ENCODE peak calls at places on chromosomes 4 and X, in seven cellular contexts. I is fibroblast of the aortic adventitia; B is CD4-positive, CD25-positive, alpha-beta regulatory T cell; N is GM23248; Y is choroid plexus epithelial cell; E is aorta; A is lung. P is an unnamed sample.

GRCh38 chr4:138611017-138611416 is 368.9 kb upstream of the SLC7A11 start:
- DNase-seq in N (no peak), B (no peak), A (no peak), Y (no peak), E (no peak), I (no peak), P (no peak)

GRCh38 chr4:20249333-20249732 is 2.4 kb upstream of the SLIT2 start:
- DNase-seq in E (no peak), B (no peak), A (no peak), Y (peak; percentile 82), I (peak; percentile 83), N (peak; percentile 76), P (no peak)

GRCh38 chrX:12567857-12568256 is 223.4 kb upstream of the PRPS2 start:
- DNase-seq in A (no peak), B (no peak), Y (peak; percentile 17), I (peak; percentile 31), N (peak; percentile 13), E (no peak), P (peak; percentile 15)

GRCh38 chr4:28267166-28267565 is 1406.5 kb downstream of the STIM2 start:
- DNase-seq in E (no peak), A (no peak), Y (no peak), N (no peak), B (no peak), I (no peak), P (no peak)

GRCh38 chr4:163598489-163598888 is 104.0 kb downstream of the TMA16 start:
- DNase-seq in N (no peak), Y (no peak), E (no peak), B (no peak), A (no peak), I (no peak), P (no peak)

GRCh38 chrX:132876933-132877332 is 81.5 kb downstream of the HS6ST2 start:
- DNase-seq in E (no peak), B (no peak), A (no peak), I (no peak), N (no peak), Y (no peak), P (no peak)

GRCh38 chr4:42778349-42778748 is 114.2 kb upstream of the GRXCR1 start:
- DNase-seq in N (no peak), I (no peak), E (no peak), Y (no peak), B (no peak), A (no peak), P (no peak)

GRCh38 chr4:159946983-159947645 is 844.2 kb downstream of the RAPGEF2 start:
- DNase-seq in E (no peak), I (peak; percentile 46), A (no peak), B (no peak), Y (peak; percentile 86), N (peak; percentile 62), P (peak; percentile 82)

GRCh38 chrX:17020371-17020770 is 73.9 kb downstream of the REPS2 start:
- DNase-seq in I (no peak), Y (no peak), E (no peak), B (no peak), A (no peak), N (no peak), P (no peak)

GRCh38 chr4:185219551-185220344 is 10.3 kb downstream of the SNX25 start:
- DNase-seq in N (peak; percentile 79), B (no peak), I (peak; percentile 78), A (no peak), E (no peak), Y (peak; percentile 77), P (no peak)

GRCh38 chrX:133992877-133993276 is 7.5 kb upstream of the GPC3 start:
- DNase-seq in N (no peak), E (no peak), A (no peak), I (no peak), B (no peak), Y (no peak), P (no peak)

GRCh38 chr4:52646726-52647125 is 12.4 kb downstream of the USP46 start:
- DNase-seq in I (no peak), A (no peak), B (no peak), Y (no peak), N (no peak), E (no peak), P (no peak)

GRCh38 chr4:52646096-52646495 is 13.0 kb downstream of the USP46 start:
- DNase-seq in I (no peak), B (no peak), N (no peak), E (no peak), Y (no peak), A (no peak), P (no peak)

GRCh38 chr4:52651993-52652672 is 7.0 kb downstream of the USP46 start:
- DNase-seq in N (no peak), Y (no peak), E (no peak), A (no peak), B (no peak), I (no peak), P (no peak)

GRCh38 chr4:52645315-52645714 is 13.8 kb downstream of the USP46 start:
- DNase-seq in N (no peak), A (no peak), B (no peak), I (no peak), E (no peak), Y (no peak), P (no peak)

GRCh38 chr4:52648836-52649235 is 10.3 kb downstream of the USP46 start:
- DNase-seq in I (no peak), N (no peak), Y (no peak), B (no peak), A (no peak), E (no peak), P (no peak)
- H3K4me3 ChIP-seq in I (no peak overlapping the region), N (no peak overlapping the region), Y (no peak overlapping the region), B (no peak overlapping the region), A (no peak overlapping the region), E (no peak overlapping the region), P (no peak overlapping the region)

GRCh38 chrX:41105005-41105404 is 19.8 kb downstream of the USP9X start:
- DNase-seq in Y (no peak), I (no peak), B (no peak), E (no peak), N (no peak), A (no peak), P (no peak)

GRCh38 chrX:41100200-41100599 is 15.0 kb downstream of the USP9X start:
- DNase-seq in Y (no peak), I (no peak), E (no peak), N (no peak), A (no peak), B (no peak), P (no peak)

GRCh38 chrX:41097326-41097725 is 12.1 kb downstream of the USP9X start:
- DNase-seq in I (no peak), Y (no peak), N (no peak), B (no peak), E (no peak), A (no peak), P (no peak)

GRCh38 chrX:41095962-41096955 is 11.0 kb downstream of the USP9X start:
- DNase-seq in Y (no peak), B (no peak), N (peak; percentile 27), A (no peak), I (no peak), E (no peak), P (no peak)

GRCh38 chrX:41100819-41101218 is 15.6 kb downstream of the USP9X start:
- DNase-seq in Y (no peak), E (no peak), B (no peak), N (no peak), A (no peak), I (no peak), P (no peak)
- H3K4me3 ChIP-seq in Y (no peak overlapping the region), E (no peak overlapping the region), B (no peak overlapping the region), N (no peak overlapping the region), A (no peak overlapping the region), I (no peak overlapping the region), P (no peak overlapping the region)

GRCh38 chrX:39261446-39262147 is 460.3 kb downstream of the MID1IP1 start:
- DNase-seq in B (no peak), Y (peak; percentile 49), E (no peak), N (peak; percentile 85), I (peak; percentile 19), A (no peak), P (peak; percentile 60)

GRCh38 chrX:39262641-39263040 is 461.4 kb downstream of the MID1IP1 start:
- DNase-seq in Y (no peak), B (no peak), E (no peak), I (no peak), N (no peak), A (no peak), P (no peak)

GRCh38 chrX:39253551-39253950 is 452.3 kb downstream of the MID1IP1 start:
- DNase-seq in I (no peak), N (peak; percentile 52), E (no peak), Y (no peak), B (no peak), A (no peak), P (no peak)

GRCh38 chrX:39260965-39261364 is 459.7 kb downstream of the MID1IP1 start:
- DNase-seq in I (no peak), Y (peak; percentile 2), A (no peak), B (no peak), N (peak; percentile 60), E (no peak), P (no peak)

DNA sequence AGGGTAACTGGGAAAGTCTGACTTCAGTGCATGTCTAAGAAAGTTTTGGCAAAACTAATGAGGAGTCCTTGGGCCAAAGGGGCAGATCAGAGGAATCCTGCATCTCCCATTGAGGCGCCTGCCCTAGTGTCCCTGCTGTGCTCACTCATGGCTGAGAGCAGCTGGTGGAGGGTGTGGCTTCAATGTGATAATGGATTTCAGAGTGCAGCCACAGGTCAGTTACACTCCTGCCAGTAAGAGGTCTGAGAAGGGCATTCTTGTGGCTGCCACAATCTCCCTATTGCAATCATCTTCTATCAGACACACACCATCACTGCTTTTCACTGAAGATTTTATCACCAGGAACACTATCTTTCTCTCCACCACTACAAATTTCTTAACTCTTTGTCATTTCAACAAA is 457.1 kb downstream of the MID1IP1 start:
- DNase-seq in E (no peak), Y (peak; percentile 2), A (no peak), N (peak; percentile 10), I (no peak), B (no peak), P (no peak)
- H3K4me3 ChIP-seq in E (no peak overlapping the region), Y (no peak overlapping the region), A (no peak overlapping the region), N (no peak overlapping the region), I (no peak overlapping the region), B (no peak overlapping the region), P (no peak overlapping the region)

GRCh38 chrX:154547245-154548027 is at the start of gene IKBKG:
- DNase-seq in E (peak; percentile 93), N (peak; percentile 92), A (peak; percentile 87), Y (peak; percentile 92), I (peak; percentile 87), B (peak; percentile 84), P (peak; percentile 86)

GRCh38 chrX:154545673-154546274 is 872 bp downstream of the G6PD start:
- DNase-seq in I (no peak), B (no peak), Y (no peak), N (no peak), A (no peak), E (no peak), P (no peak)

GRCh38 chrX:154546354-154547244 is at the start of gene G6PD:
- DNase-seq in B (peak; percentile 76), N (peak; percentile 73), A (peak; percentile 73), Y (peak; percentile 46), E (no peak), I (peak; percentile 45), P (peak; percentile 72)

GRCh38 chrX:154542723-154543424 is 3.8 kb downstream of the G6PD start:
- DNase-seq in N (no peak), I (no peak), Y (no peak), B (no peak), A (peak; percentile 63), E (peak; percentile 55), P (no peak)

DNA sequence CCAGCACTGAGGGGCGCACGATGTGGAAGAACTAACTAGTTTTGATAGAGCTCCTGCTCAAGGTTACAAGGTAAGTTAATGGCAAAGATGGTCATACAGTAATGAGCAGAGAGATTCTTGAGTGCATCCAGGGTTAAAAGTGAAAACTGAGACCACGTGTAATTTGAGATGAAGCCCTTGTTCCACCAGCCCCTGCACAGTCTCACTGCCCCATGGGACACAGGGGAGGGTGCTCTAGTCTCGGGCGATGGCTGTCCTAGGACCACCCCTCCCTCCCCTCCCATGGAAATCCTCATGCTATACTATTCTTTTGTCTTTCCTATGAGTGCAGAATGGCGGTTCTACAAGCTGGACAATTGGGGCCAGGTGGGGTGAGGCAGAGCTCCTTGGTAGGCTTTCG is 1.8 kb downstream of the G6PD start:
- DNase-seq in I (no peak), A (no peak), E (no peak), N (no peak), B (no peak), Y (no peak), P (no peak)
- H3K4me3 ChIP-seq in I (peak overlapping the region; percentile 32), A (no peak overlapping the region), E (no peak overlapping the region), N (no peak overlapping the region), B (no peak overlapping the region), Y (no peak overlapping the region), P (no peak overlapping the region)

P was measured in GM23338.